ENCODE peak calls at places on chromosomes 4 and X, in seven cellular contexts. K is progenitor cell of endocrine pancreas, P is dorsolateral prefrontal cortex, A is upper lobe of left lung, O is Calu3, Y is HL-60, Z is fibroblast of villous mesenchyme. X is an unnamed sample.

GRCh38 chr4:163392328-163392727 is 48.6 kb downstream of the NPY5R start:
- DNase-seq in K (no peak), P (no peak), A (no peak), O (no peak), Y (no peak), Z (peak), X (no peak)

GRCh38 chr4:53088132-53088531 is 226.0 kb downstream of the RASL11B start:
- DNase-seq in K (no peak), P (no peak), A (no peak), O (no peak), Y (no peak), Z (no peak), X (no peak)

GRCh38 chr4:83266689-83267088 is 17.9 kb downstream of the COQ2 start:
- DNase-seq in K (no peak), P (no peak), A (no peak), O (no peak), Y (peak), Z (no peak), X (no peak)

GRCh38 chr4:54337007-54337406 is 107.9 kb downstream of the PDGFRA start:
- DNase-seq in K (no peak), P (no peak), A (no peak), O (no peak), Y (no peak), Z (no peak), X (no peak)

GRCh38 chr4:2408401-2408958 is 10.0 kb downstream of the ZFYVE28 start:
- DNase-seq in K (no peak), P (no peak), A (peak), O (no peak), Y (no peak), Z (no peak), X (no peak)

GRCh38 chr4:38266616-38267015 is 306.4 kb downstream of the PTTG2 start:
- DNase-seq in K (no peak), P (peak), A (no peak), O (no peak), Y (no peak), Z (peak), X (peak)

GRCh38 chrX:10952619-10953018 is 158.5 kb upstream of the HCCS start:
- DNase-seq in K (no peak), P (no peak), A (no peak), O (no peak), Y (no peak), Z (peak), X (no peak)

GRCh38 chrX:11787564-11787963 is 29.5 kb downstream of the MSL3 start:
- DNase-seq in K (peak), P (peak), A (peak), O (peak), Y (peak), Z (peak), X (no peak)

GRCh38 chrX:71098302-71098701 is 2.7 kb downstream of the FOXO4 start:
- DNase-seq in K (no peak), P (peak), A (no peak), O (peak), Y (peak), Z (peak), X (no peak)

GRCh38 chrX:120356084-120356483 is 5.8 kb upstream of the ATP1B4 start:
- DNase-seq in K (no peak), P (no peak), A (no peak), O (no peak), Y (no peak), Z (no peak), X (no peak)
- TF ChIP-seq CTCF in K (no peak), P (no peak), A (no peak), O (no peak), Y (no peak), Z (no peak), X (no peak)

GRCh38 chr4:177008071-177008835 is 215.5 kb upstream of the VEGFC start:
- DNase-seq in K (no peak), P (no peak), A (no peak), O (no peak), Y (no peak), Z (peak), X (no peak)
- TF ChIP-seq CTCF in K (no peak), P (no peak), A (no peak), O (no peak), Y (no peak), Z (no peak), X (no peak)

GRCh38 chr4:28373601-28374000 is 1513.0 kb downstream of the STIM2 start:
- DNase-seq in K (no peak), P (no peak), A (no peak), O (no peak), Y (no peak), Z (no peak), X (no peak)

DNA sequence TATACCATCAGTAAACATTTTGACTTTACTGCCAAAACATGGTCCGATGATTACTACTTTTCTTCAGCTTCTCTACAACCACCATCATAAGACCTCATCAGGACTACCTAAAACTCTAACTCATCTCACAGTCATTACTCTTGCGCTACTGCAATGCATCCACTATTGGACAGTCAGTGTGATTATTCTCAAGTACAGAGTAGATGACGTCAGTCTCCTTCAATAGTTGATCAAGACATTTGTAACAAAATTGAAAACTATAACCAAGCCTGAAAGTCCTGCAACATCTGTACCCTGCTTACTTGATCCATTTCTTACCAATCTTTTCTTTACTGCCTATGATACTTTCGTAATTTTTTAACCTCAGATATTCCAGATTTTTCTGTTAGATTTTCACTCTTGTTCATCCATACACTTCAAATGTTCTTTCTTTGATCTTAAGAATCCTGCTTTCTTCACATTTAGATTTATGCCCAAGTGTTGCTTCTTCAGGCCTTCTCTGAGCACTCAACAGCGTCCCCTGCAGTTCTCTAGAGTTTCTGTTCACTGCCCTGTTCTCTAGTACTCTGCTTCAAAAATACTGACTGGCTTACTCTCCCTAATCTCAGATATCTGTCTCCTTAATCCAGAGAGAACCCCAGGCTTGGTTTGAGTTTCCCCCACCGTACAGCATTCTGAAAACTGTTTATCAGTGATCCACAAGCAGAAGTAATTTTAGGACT is 1517.6 kb downstream of the STIM2 start:
- DNase-seq in K (no peak), P (no peak), A (no peak), O (no peak), Y (no peak), Z (no peak), X (no peak)
- TF ChIP-seq CTCF in K (no peak), P (no peak), A (no peak), O (no peak), Y (no peak), Z (peak), X (no peak)

GRCh38 chr4:127849505-127850234 is 31.0 kb upstream of the PLK4 start:
- DNase-seq in K (no peak), P (no peak), A (no peak), O (no peak), Y (no peak), Z (no peak), X (no peak)

GRCh38 chr4:127846765-127847164 is 33.9 kb upstream of the PLK4 start:
- DNase-seq in K (no peak), P (no peak), A (no peak), O (no peak), Y (no peak), Z (no peak), X (no peak)

GRCh38 chr4:127843704-127844604 is 36.7 kb upstream of the PLK4 start:
- DNase-seq in K (no peak), P (no peak), A (no peak), O (no peak), Y (no peak), Z (no peak), X (no peak)

GRCh38 chr4:127846061-127846460 is 34.6 kb upstream of the PLK4 start:
- DNase-seq in K (no peak), P (no peak), A (no peak), O (no peak), Y (no peak), Z (no peak), X (no peak)

GRCh38 chr4:127844605-127845116 is 36.0 kb upstream of the PLK4 start:
- DNase-seq in K (no peak), P (no peak), A (no peak), O (no peak), Y (no peak), Z (no peak), X (no peak)
- TF ChIP-seq CTCF in K (no peak), P (no peak), A (no peak), O (no peak), Y (no peak), Z (no peak), X (no peak)

GRCh38 chr4:152820073-152820472 is 40.3 kb downstream of the ARFIP1 start:
- DNase-seq in K (no peak), P (no peak), A (no peak), O (no peak), Y (no peak), Z (no peak), X (no peak)
- TF ChIP-seq CTCF in K (no peak), P (no peak), A (no peak), O (no peak), Y (no peak), Z (no peak), X (no peak)

DNA sequence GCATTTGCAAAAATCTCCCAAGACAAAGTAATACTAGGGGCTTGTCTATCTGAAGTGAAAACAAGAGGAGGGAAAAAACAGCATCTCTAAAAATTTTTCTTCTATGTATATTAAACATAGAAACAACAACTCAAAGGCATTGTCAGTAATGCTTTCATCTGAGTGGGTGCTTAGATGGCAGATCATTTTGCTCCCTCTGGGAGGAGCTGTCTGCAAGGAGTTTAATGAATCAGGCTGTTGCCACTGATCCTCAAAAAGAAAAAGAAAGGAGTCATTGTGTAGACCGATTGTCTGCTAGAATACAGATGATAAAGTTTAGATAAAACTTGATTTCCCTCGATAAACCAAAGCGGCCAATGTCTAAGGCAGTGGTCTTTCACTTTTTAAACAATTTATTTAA is 49.7 kb upstream of the KLHL8 start:
- DNase-seq in K (no peak), P (no peak), A (no peak), O (peak), Y (peak), Z (peak), X (no peak)
- TF ChIP-seq CTCF in K (peak), P (peak), A (no peak), O (no peak), Y (peak), Z (peak), X (peak)

GRCh38 chr4:73661646-73662119 is 41.4 kb upstream of the RASSF6 start:
- DNase-seq in K (no peak), P (no peak), A (no peak), O (no peak), Y (no peak), Z (peak), X (no peak)
- TF ChIP-seq CTCF in K (no peak), P (no peak), A (no peak), O (no peak), Y (no peak), Z (no peak), X (no peak)